ENCODE peak calls at places on chromosomes 6 and 20, in seven cellular contexts. U is AG20443; A is CD8-positive, alpha-beta T cell; L is dermis microvascular lymphatic vessel endothelial cell; T is EL; R is NCI-H748 treated with DMSO at 0.1 percent for 48 hours; V is activated CD4-positive, alpha-beta memory T cell treated with anti-CD3 and anti-CD28 coated beads for 36 hours. H is an unnamed sample.

GRCh38 chr6:114989279-114989964 is 646.6 kb upstream of the HS3ST5 start:
- DNase-seq in U (no peak), A (no peak), L (no peak), T (no peak), R (no peak), V (peak; percentile 15), H (no peak)

GRCh38 chr20:15241696-15242095 is 904.3 kb upstream of the FLRT3 start:
- DNase-seq in U (no peak), A (no peak), L (no peak), T (no peak), R (no peak), V (no peak), H (no peak)

GRCh38 chr6:131909408-131910218 is 41.6 kb downstream of the CCN2 start:
- DNase-seq in U (peak; percentile 63), A (peak; percentile 51), L (peak; percentile 68), T (peak; percentile 72), R (peak; percentile 25), V (peak; percentile 79), H (peak; percentile 59)

GRCh38 chr20:61807426-61808160 is 258.1 kb downstream of the TAF4 start:
- DNase-seq in U (no peak), A (no peak), L (no peak), T (no peak), R (no peak), V (no peak), H (peak; percentile 96)

GRCh38 chr20:4782373-4782772 is 60.7 kb downstream of the PRND start:
- DNase-seq in U (no peak), A (no peak), L (no peak), T (no peak), R (no peak), V (no peak), H (no peak)

GRCh38 chr6:132931937-132932336 is 117.6 kb downstream of the RPS12 start:
- DNase-seq in U (peak; percentile 79), A (no peak), L (peak; percentile 10), T (peak; percentile 57), R (no peak), V (no peak), H (no peak)

GRCh38 chr20:64162239-64162621 is 2.0 kb upstream of the MYT1 start:
- DNase-seq in U (no peak), A (no peak), L (no peak), T (no peak), R (no peak), V (no peak), H (no peak)

GRCh38 chr6:158457616-158458278 is 102.1 kb upstream of the TMEM181 start:
- DNase-seq in U (no peak), A (no peak), L (no peak), T (peak; percentile 38), R (no peak), V (no peak), H (no peak)

GRCh38 chr6:37244430-37245310 is 12.9 kb upstream of the TBC1D22B start:
- DNase-seq in U (peak; percentile 87), A (no peak), L (peak; percentile 100), T (peak; percentile 100), R (peak; percentile 92), V (no peak), H (peak; percentile 98)

GRCh38 chr20:14860410-14860814 is 523.0 kb upstream of the FLRT3 start:
- DNase-seq in U (no peak), A (no peak), L (no peak), T (no peak), R (peak; percentile 97), V (no peak), H (peak; percentile 78)

GRCh38 chr6:70112686-70113570 is 190.0 kb downstream of the COL9A1 start:
- DNase-seq in U (no peak), A (no peak), L (no peak), T (no peak), R (no peak), V (no peak), H (no peak)

GRCh38 chr6:106796754-106797153 is 167.4 kb downstream of the QRSL1 start:
- DNase-seq in U (no peak), A (no peak), L (no peak), T (no peak), R (no peak), V (no peak), H (no peak)

GRCh38 chr6:26234421-26235239 is 130.4 kb upstream of the BTN3A2 start:
- DNase-seq in U (peak; percentile 54), A (peak; percentile 55), L (peak; percentile 72), T (peak; percentile 89), R (peak; percentile 90), V (peak; percentile 85), H (peak; percentile 56)

GRCh38 chr20:49578436-49578835 is 10.5 kb upstream of the PTGIS start:
- DNase-seq in U (no peak), A (no peak), L (no peak), T (no peak), R (no peak), V (no peak), H (no peak)

GRCh38 chr6:31396422-31397152 is 6.8 kb upstream of the MICA start:
- DNase-seq in U (peak; percentile 79), A (peak; percentile 79), L (peak; percentile 72), T (peak; percentile 83), R (peak; percentile 45), V (peak; percentile 92), H (peak; percentile 26)

GRCh38 chr6:127794405-127794804 is 106.5 kb downstream of the THEMIS start:
- DNase-seq in U (no peak), A (no peak), L (no peak), T (no peak), R (no peak), V (no peak), H (no peak)

GRCh38 chr20:54123587-54124180 is 50.1 kb downstream of the CYP24A1 start:
- DNase-seq in U (peak; percentile 78), A (no peak), L (peak; percentile 3), T (peak; percentile 95), R (no peak), V (no peak), H (no peak)

GRCh38 chr6:403659-404655 is 12.4 kb downstream of the IRF4 start:
- DNase-seq in U (no peak), A (no peak), L (no peak), T (no peak), R (no peak), V (peak; percentile 75), H (no peak)

GRCh38 chr20:32980990-32981389 is 23.2 kb downstream of the SUN5 start:
- DNase-seq in U (no peak), A (no peak), L (no peak), T (no peak), R (no peak), V (no peak), H (no peak)

GRCh38 chr6:77786935-77787629 is 134.2 kb downstream of the MEI4 start:
- DNase-seq in U (no peak), A (no peak), L (no peak), T (no peak), R (no peak), V (no peak), H (no peak)

GRCh38 chr6:97215157-97215769 is 67.8 kb downstream of the MMS22L start:
- DNase-seq in U (peak; percentile 82), A (no peak), L (peak; percentile 69), T (peak; percentile 62), R (peak; percentile 7), V (no peak), H (peak; percentile 1)

GRCh38 chr6:110328231-110328630 is 29.9 kb downstream of the METTL24 start:
- DNase-seq in U (peak; percentile 63), A (no peak), L (no peak), T (peak; percentile 54), R (no peak), V (no peak), H (no peak)

GRCh38 chr6:15389759-15390723 is 144.2 kb downstream of the JARID2 start:
- DNase-seq in U (peak; percentile 59), A (no peak), L (peak; percentile 72), T (peak; percentile 50), R (no peak), V (no peak), H (peak; percentile 36)

GRCh38 chr6:72619883-72620696 is 1.8 kb upstream of the KCNQ5 start:
- DNase-seq in U (peak; percentile 56), A (peak; percentile 17), L (no peak), T (peak; percentile 47), R (no peak), V (peak; percentile 90), H (peak; percentile 38)

GRCh38 chr20:47220161-47220582 is 136.3 kb downstream of the ZMYND8 start:
- DNase-seq in U (peak; percentile 56), A (peak; percentile 7), L (peak; percentile 45), T (peak; percentile 38), R (no peak), V (peak; percentile 65), H (peak; percentile 19)

GRCh38 chr6:17032595-17033591 is 69.0 kb upstream of the STMND1 start:
- DNase-seq in U (peak; percentile 85), A (no peak), L (peak; percentile 87), T (peak; percentile 96), R (no peak), V (no peak), H (no peak)

GRCh38 chr6:137241481-137242011 is 22.4 kb upstream of the IFNGR1 start:
- DNase-seq in U (peak; percentile 13), A (no peak), L (no peak), T (peak; percentile 59), R (no peak), V (no peak), H (no peak)

GRCh38 chr6:152293404-152293803 is 343.8 kb downstream of the SYNE1 start:
- DNase-seq in U (no peak), A (no peak), L (no peak), T (no peak), R (no peak), V (no peak), H (peak; percentile 21)

GRCh38 chr6:161890133-161890833 is 616.4 kb upstream of the AGPAT4 start:
- DNase-seq in U (no peak), A (no peak), L (no peak), T (no peak), R (no peak), V (no peak), H (no peak)

GRCh38 chr6:83006270-83006905 is 59.3 kb downstream of the UBE3D start:
- DNase-seq in U (no peak), A (no peak), L (no peak), T (no peak), R (no peak), V (no peak), H (no peak)

GRCh38 chr6:137845460-137845859 is 21.6 kb upstream of the TNFAIP3 start:
- DNase-seq in U (no peak), A (no peak), L (no peak), T (no peak), R (no peak), V (no peak), H (no peak)

GRCh38 chr20:25338112-25339023 is 52.3 kb downstream of the ABHD12 start:
- DNase-seq in U (no peak), A (no peak), L (no peak), T (no peak), R (no peak), V (no peak), H (no peak)

GRCh38 chr6:11315743-11316437 is 83.4 kb upstream of the NEDD9 start:
- DNase-seq in U (peak; percentile 74), A (no peak), L (peak; percentile 92), T (peak; percentile 95), R (no peak), V (no peak), H (no peak)

GRCh38 chr6:53544500-53545308 is at the start of gene GCLC:
- DNase-seq in U (peak; percentile 94), A (peak; percentile 75), L (peak; percentile 97), T (peak; percentile 95), R (peak; percentile 88), V (peak; percentile 94), H (peak; percentile 89)

GRCh38 chr6:111382476-111383294 is 100.3 kb downstream of the REV3L start:
- DNase-seq in U (no peak), A (no peak), L (no peak), T (no peak), R (no peak), V (no peak), H (no peak)

GRCh38 chr6:28606424-28607391 is 81.0 kb downstream of the GPX5 start:
- DNase-seq in U (peak; percentile 62), A (no peak), L (peak; percentile 40), T (peak; percentile 81), R (peak; percentile 92), V (peak; percentile 55), H (peak; percentile 78)

GRCh38 chr6:39882567-39882953 is 51.7 kb downstream of the MOCS1 start:
- DNase-seq in U (peak; percentile 83), A (no peak), L (peak; percentile 93), T (peak; percentile 98), R (no peak), V (no peak), H (no peak)

GRCh38 chr6:81262656-81263055 is 489.8 kb downstream of the TENT5A start:
- DNase-seq in U (no peak), A (no peak), L (no peak), T (no peak), R (no peak), V (no peak), H (peak; percentile 39)

H was measured in SHP77.